ENCODE peak calls at places on chromosomes 2 and 18, in six cellular contexts. V is HCT116, D is GM23248, I is neural progenitor cell, A is MM.1S, U is SK-N-SH. B is an unnamed sample.

GRCh38 chr2:23757686-23758433 is 169.1 kb downstream of the ATAD2B start:
- DNase-seq in V (peak; percentile 48), D (peak; percentile 88), I (no peak), A (no peak), U (no peak), B (peak; percentile 80)

GRCh38 chr2:115160523-115161521 is 718.4 kb downstream of the DPP10 start:
- DNase-seq in V (no peak), D (no peak), I (peak; percentile 80), A (peak; percentile 65), U (peak; percentile 66), B (no peak)

GRCh38 chr2:203586696-203587095 is 51.6 kb upstream of the RAPH1 start:
- DNase-seq in V (no peak), D (peak; percentile 85), I (no peak), A (no peak), U (no peak), B (peak; percentile 70)

GRCh38 chr2:73103018-73103542 is 9.7 kb downstream of the RAB11FIP5 start:
- DNase-seq in V (no peak), D (no peak), I (no peak), A (no peak), U (peak; percentile 86), B (no peak)

GRCh38 chr2:67927489-67927888 is 135.3 kb downstream of the C1D start:
- DNase-seq in V (no peak), D (no peak), I (peak; percentile 33), A (no peak), U (no peak), B (no peak)

GRCh38 chr2:169649278-169649677 is 44.9 kb downstream of the CFAP210 start:
- DNase-seq in V (no peak), D (no peak), I (no peak), A (no peak), U (no peak), B (no peak)

GRCh38 chr18:7221424-7222155 is 9.3 kb upstream of the LRRC30 start:
- DNase-seq in V (peak; percentile 16), D (peak; percentile 75), I (peak; percentile 91), A (peak; percentile 57), U (peak; percentile 64), B (peak; percentile 81)

GRCh38 chr18:13364721-13365205 is 146.2 kb downstream of the LDLRAD4 start:
- DNase-seq in V (no peak), D (no peak), I (no peak), A (no peak), U (no peak), B (no peak)

GRCh38 chr2:234953116-234954031 is 1.6 kb downstream of the SH3BP4 start:
- DNase-seq in V (no peak), D (peak; percentile 70), I (peak; percentile 43), A (no peak), U (no peak), B (peak; percentile 53)

GRCh38 chr2:233832869-233833812 is 21.2 kb downstream of the HJURP start:
- DNase-seq in V (peak; percentile 7), D (peak; percentile 37), I (peak; percentile 85), A (no peak), U (peak; percentile 67), B (peak; percentile 54)

GRCh38 chr2:241892299-241893137 is 23.0 kb downstream of the RTP5 start:
- DNase-seq in V (no peak), D (peak; percentile 59), I (no peak), A (no peak), U (peak; percentile 78), B (no peak)

GRCh38 chr2:60742419-60742818 is 13.6 kb upstream of the PAPOLG start:
- DNase-seq in V (no peak), D (no peak), I (peak; percentile 21), A (no peak), U (no peak), B (no peak)

GRCh38 chr2:235803028-235803427 is 309.2 kb downstream of the AGAP1 start:
- DNase-seq in V (no peak), D (peak; percentile 14), I (no peak), A (no peak), U (no peak), B (no peak)

GRCh38 chr2:69149631-69150215 is 136.7 kb downstream of the ANTXR1 start:
- DNase-seq in V (no peak), D (peak; percentile 73), I (peak; percentile 73), A (no peak), U (peak; percentile 44), B (no peak)

GRCh38 chr2:226649871-226650660 is 149.6 kb downstream of the IRS1 start:
- DNase-seq in V (peak; percentile 97), D (peak; percentile 98), I (peak; percentile 55), A (no peak), U (no peak), B (peak; percentile 98)

GRCh38 chr18:67600781-67601180 is 84.3 kb upstream of the DSEL start:
- DNase-seq in V (no peak), D (peak; percentile 48), I (no peak), A (no peak), U (no peak), B (no peak)

GRCh38 chr2:148752977-148753376 is 108.4 kb downstream of the EPC2 start:
- DNase-seq in V (no peak), D (no peak), I (no peak), A (no peak), U (no peak), B (no peak)

GRCh38 chr18:26556573-26556972 is 8.2 kb upstream of the KCTD1 start:
- DNase-seq in V (no peak), D (peak; percentile 62), I (no peak), A (no peak), U (no peak), B (no peak)

GRCh38 chr2:191166111-191166755 is 15.4 kb upstream of the STAT4 start:
- DNase-seq in V (no peak), D (peak; percentile 36), I (peak; percentile 63), A (no peak), U (no peak), B (peak; percentile 89)

GRCh38 chr18:3250237-3251107 is 2.9 kb downstream of the MYL12A start:
- DNase-seq in V (no peak), D (peak; percentile 79), I (no peak), A (no peak), U (no peak), B (peak; percentile 75)

DNA sequence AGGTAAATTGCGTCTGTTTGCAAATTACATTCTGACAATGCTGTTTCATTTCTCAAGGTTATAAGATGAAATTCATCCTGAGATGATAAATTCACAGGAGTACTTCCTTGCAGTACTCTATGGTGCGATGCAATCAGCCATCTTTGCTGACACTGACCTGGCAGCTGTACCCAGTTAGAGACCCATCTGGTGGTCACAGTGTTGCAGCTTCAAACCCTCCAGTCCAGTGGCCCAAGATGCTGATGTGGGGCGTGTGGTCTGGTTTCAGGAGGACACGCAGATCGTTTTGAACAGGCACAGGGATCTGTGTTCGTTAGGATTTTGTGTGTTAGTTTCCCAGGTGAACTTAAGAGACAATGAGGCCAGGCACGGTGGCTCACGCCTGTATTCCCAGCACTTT is 99.5 kb upstream of the SLC66A3 start:
- DNase-seq in V (no peak), D (no peak), I (no peak), A (no peak), U (no peak), B (no peak)
- TF ChIP-seq EZH2phosphoT487 in V (no peak), D (no peak), I (no peak), A (no peak), U (no peak), B (no peak)

GRCh38 chr18:75530548-75531211 is 103.2 kb upstream of the SMIM21 start:
- DNase-seq in V (no peak), D (peak; percentile 42), I (no peak), A (no peak), U (no peak), B (peak; percentile 7)
- H3K9ac ChIP-seq in V (no peak overlapping the region), D (no peak overlapping the region), I (no peak overlapping the region), A (no peak overlapping the region), U (no peak overlapping the region), B (no peak overlapping the region)

GRCh38 chr2:55107428-55107827 is 57.2 kb upstream of the RTN4 start:
- DNase-seq in V (no peak), D (peak; percentile 50), I (no peak), A (peak; percentile 49), U (peak; percentile 33), B (no peak)
- H3K4me1 ChIP-seq in V (peaks cover 28% of the 10 kb centered on the region), D (peaks cover 70% of the 10 kb centered on the region), I (peaks cover 7% of the 10 kb centered on the region), A (peaks cover 25% of the 10 kb centered on the region), U (peaks cover 65% of the 10 kb centered on the region), B (peaks cover 49% of the 10 kb centered on the region)

GRCh38 chr2:216406861-216407260 is 5.4 kb upstream of the SMARCAL1 start:
- DNase-seq in V (no peak), D (no peak), I (no peak), A (no peak), U (no peak), B (no peak)
- TF ChIP-seq EZH2phosphoT487 in V (no peak), D (no peak), I (no peak), A (no peak), U (no peak), B (no peak)

DNA sequence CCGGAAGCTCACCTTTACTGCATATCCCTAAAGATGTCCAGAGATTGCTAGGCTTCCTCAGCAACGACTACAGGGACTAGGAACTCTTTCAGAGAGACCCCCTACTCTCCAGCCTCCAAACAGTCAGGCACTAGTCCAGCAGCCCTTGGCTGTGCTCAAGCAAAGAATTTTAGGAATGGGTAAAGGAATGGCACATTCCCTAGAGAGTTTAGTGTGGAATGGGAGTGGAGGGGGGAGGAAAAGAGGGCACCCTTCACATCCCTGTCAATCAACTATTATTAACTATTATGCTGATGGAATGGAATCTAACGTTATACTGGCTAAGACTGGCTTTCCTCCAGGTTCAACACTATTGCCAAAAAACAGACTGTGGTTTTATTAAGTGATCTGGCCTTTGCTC is 64.8 kb downstream of the IKZF2 start:
- DNase-seq in V (no peak), D (peak; percentile 8), I (peak; percentile 63), A (no peak), U (no peak), B (no peak)
- H3K9ac ChIP-seq in V (no peak overlapping the region), D (no peak overlapping the region), I (no peak overlapping the region), A (no peak overlapping the region), U (no peak overlapping the region), B (no peak overlapping the region)

GRCh38 chr2:109322646-109323045 is 193.6 kb downstream of the SH3RF3 start:
- DNase-seq in V (no peak), D (no peak), I (no peak), A (no peak), U (no peak), B (no peak)

GRCh38 chr2:109324859-109325258 is 195.9 kb downstream of the SH3RF3 start:
- DNase-seq in V (no peak), D (peak; percentile 98), I (no peak), A (no peak), U (no peak), B (peak; percentile 84)

GRCh38 chr2:109322111-109322510 is 193.1 kb downstream of the SH3RF3 start:
- DNase-seq in V (no peak), D (peak; percentile 99), I (no peak), A (no peak), U (no peak), B (peak; percentile 54)

GRCh38 chr2:109326306-109326705 is 197.3 kb downstream of the SH3RF3 start:
- DNase-seq in V (no peak), D (no peak), I (no peak), A (no peak), U (no peak), B (no peak)

DNA sequence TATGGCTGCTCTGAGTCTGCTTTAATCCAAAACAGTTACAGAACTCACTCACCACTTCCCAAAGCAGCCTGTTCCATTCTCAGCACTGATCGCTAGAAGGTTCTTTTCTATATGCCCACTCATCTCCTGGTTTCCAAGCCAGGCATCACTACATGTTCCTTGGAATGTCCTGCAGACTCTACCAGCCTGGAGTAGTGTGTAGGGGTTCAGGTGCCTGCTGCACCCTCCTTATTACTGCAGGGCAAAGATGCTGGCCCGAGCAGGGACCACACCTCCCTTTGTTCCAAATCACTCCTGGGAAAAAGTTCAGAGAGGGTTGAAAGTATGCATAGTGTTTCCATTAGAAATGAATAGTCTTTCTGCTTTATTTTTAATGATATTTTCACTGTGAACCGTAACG is 196.6 kb downstream of the SH3RF3 start:
- DNase-seq in V (no peak), D (no peak), I (no peak), A (no peak), U (no peak), B (no peak)
- H3K4me1 ChIP-seq in V (no peaks in the 10 kb centered on the region), D (peaks cover 54% of the 10 kb centered on the region), I (no peaks in the 10 kb centered on the region), A (peaks cover 3% of the 10 kb centered on the region), U (peaks cover 29% of the 10 kb centered on the region), B (peaks cover 63% of the 10 kb centered on the region)

GRCh38 chr2:239809391-239809790 is 215.8 kb downstream of the NDUFA10 start:
- DNase-seq in V (no peak), D (no peak), I (no peak), A (no peak), U (no peak), B (no peak)
- TF ChIP-seq EZH2phosphoT487 in V (no peak), D (no peak), I (no peak), A (no peak), U (no peak), B (no peak)